ENCODE peak calls at places on chromosomes 7 and 10, in ten cellular contexts. C, S, D, J, U, L, F, I, R and E are unnamed samples.

GRCh38 chr10:6095810-6096209 is 7.0 kb downstream of the RBM17 start:
- DNase-seq in C (no peak), S (no peak), D (no peak), J (no peak), U (no peak), L (no peak), F (no peak), I (no peak), R (no peak), E (no peak)

GRCh38 chr10:124001391-124002260 is 91.8 kb downstream of the CHST15 start:
- DNase-seq in C (no peak), S (no peak), D (no peak), J (no peak), U (no peak), L (no peak), F (no peak), I (no peak), R (no peak), E (no peak)

GRCh38 chr10:114550756-114551290 is 107.3 kb downstream of the ABLIM1 start:
- DNase-seq in C (no peak), S (peak), D (no peak), J (no peak), U (no peak), L (no peak), F (peak), I (no peak), R (peak), E (peak)

GRCh38 chr10:778626-779330 is 89.3 kb upstream of the DIP2C start:
- DNase-seq in C (no peak), S (peak), D (no peak), J (no peak), U (no peak), L (no peak), F (peak), I (no peak), R (no peak), E (no peak)

GRCh38 chr7:32881074-32881982 is 10.2 kb downstream of the KBTBD2 start:
- DNase-seq in C (no peak), S (peak), D (no peak), J (no peak), U (no peak), L (no peak), F (no peak), I (no peak), R (no peak), E (no peak)

GRCh38 chr7:17625038-17625437 is 315.3 kb downstream of the SNX13 start:
- DNase-seq in C (peak), S (peak), D (no peak), J (no peak), U (no peak), L (no peak), F (peak), I (no peak), R (no peak), E (no peak)

GRCh38 chr7:66460921-66461361 is 167.7 kb upstream of the KCTD7 start:
- DNase-seq in C (no peak), S (peak), D (no peak), J (no peak), U (no peak), L (no peak), F (no peak), I (no peak), R (no peak), E (no peak)

GRCh38 chr7:74355091-74355490 is 65.9 kb downstream of the CLIP2 start:
- DNase-seq in C (peak), S (peak), D (no peak), J (no peak), U (no peak), L (no peak), F (peak), I (no peak), R (peak), E (peak)

GRCh38 chr7:26348987-26349809 is 57.5 kb downstream of the SNX10 start:
- DNase-seq in C (no peak), S (no peak), D (no peak), J (no peak), U (no peak), L (no peak), F (no peak), I (no peak), R (no peak), E (no peak)

GRCh38 chr7:111803015-111803758 is 240.9 kb upstream of the IMMP2L start:
- DNase-seq in C (no peak), S (peak), D (no peak), J (no peak), U (no peak), L (no peak), F (peak), I (no peak), R (no peak), E (no peak)

GRCh38 chr7:154833839-154834238 is 169.1 kb downstream of the PAXIP1 start:
- DNase-seq in C (no peak), S (no peak), D (no peak), J (no peak), U (no peak), L (no peak), F (no peak), I (no peak), R (no peak), E (no peak)

GRCh38 chr7:29314148-29314547 is 119.6 kb downstream of the CHN2 start:
- DNase-seq in C (no peak), S (no peak), D (no peak), J (no peak), U (no peak), L (no peak), F (no peak), I (no peak), R (no peak), E (no peak)

GRCh38 chr10:116113721-116114501 is 159.1 kb downstream of the GFRA1 start:
- DNase-seq in C (peak), S (peak), D (no peak), J (no peak), U (no peak), L (no peak), F (peak), I (no peak), R (no peak), E (no peak)

GRCh38 chr10:12262278-12262981 is 66.4 kb downstream of the CDC123 start:
- DNase-seq in C (no peak), S (no peak), D (no peak), J (no peak), U (no peak), L (no peak), F (no peak), I (no peak), R (no peak), E (no peak)

GRCh38 chr10:78829570-78829969 is 239.2 kb upstream of the ZMIZ1 start:
- DNase-seq in C (no peak), S (peak), D (no peak), J (no peak), U (no peak), L (no peak), F (peak), I (no peak), R (no peak), E (no peak)